ENCODE peak calls at places on chromosomes 12 and 14, in eight cellular contexts. One of them, this sample, is unnamed. For H3K4me1, the result is how much of the 10 kb centered on the place peaks cover.

GRCh38 chr12:111430418-111431353 is 25.0 kb downstream of the SH2B3 start:
- DNase-seq in psoas muscle: no peak
- DNase-seq in breast epithelium: no peak
- DNase-seq in thyroid gland: no peak
- DNase-seq in PC-9: no peak
- DNase-seq in fibroblast of lung: no peak
- DNase-seq in IMR-90: no peak
- DNase-seq in tibial artery: no peak
- DNase-seq in this sample: no peak

GRCh38 chr14:90726656-90727055 is 89.6 kb downstream of the TTC7B start:
- DNase-seq in tibial artery: peak
- DNase-seq in thyroid gland: peak
- DNase-seq in PC-9: peak
- DNase-seq in IMR-90: peak
- DNase-seq in breast epithelium: no peak
- DNase-seq in psoas muscle: peak
- DNase-seq in fibroblast of lung: peak
- DNase-seq in this sample: peak

GRCh38 chr12:132451172-132451835 is 38.6 kb upstream of the FBRSL1 start:
- DNase-seq in fibroblast of lung: no peak
- DNase-seq in PC-9: no peak
- DNase-seq in psoas muscle: no peak
- DNase-seq in tibial artery: no peak
- DNase-seq in IMR-90: no peak
- DNase-seq in breast epithelium: no peak
- DNase-seq in thyroid gland: no peak
- DNase-seq in this sample: no peak

GRCh38 chr12:68977909-68978610 is 45.1 kb upstream of the CPM start:
- DNase-seq in tibial artery: no peak
- DNase-seq in thyroid gland: no peak
- DNase-seq in PC-9: no peak
- DNase-seq in breast epithelium: no peak
- DNase-seq in psoas muscle: no peak
- DNase-seq in IMR-90: no peak
- DNase-seq in fibroblast of lung: no peak
- DNase-seq in this sample: no peak

GRCh38 chr12:6167327-6168280 is 32.6 kb upstream of the CD9 start:
- DNase-seq in breast epithelium: no peak
- DNase-seq in psoas muscle: peak
- DNase-seq in PC-9: peak
- DNase-seq in IMR-90: peak
- DNase-seq in thyroid gland: no peak
- DNase-seq in fibroblast of lung: peak
- DNase-seq in tibial artery: peak
- DNase-seq in this sample: peak

GRCh38 chr14:50830044-50830931 is 674 bp downstream of the NIN start:
- DNase-seq in fibroblast of lung: peak
- DNase-seq in psoas muscle: peak
- DNase-seq in IMR-90: peak
- DNase-seq in PC-9: no peak
- DNase-seq in thyroid gland: peak
- DNase-seq in tibial artery: peak
- DNase-seq in breast epithelium: peak
- DNase-seq in this sample: peak

GRCh38 chr12:103852498-103852992 is 11.5 kb upstream of the NT5DC3 start:
- DNase-seq in PC-9: no peak
- DNase-seq in tibial artery: no peak
- DNase-seq in thyroid gland: no peak
- DNase-seq in fibroblast of lung: peak
- DNase-seq in psoas muscle: no peak
- DNase-seq in IMR-90: peak
- DNase-seq in breast epithelium: no peak
- DNase-seq in this sample: no peak

GRCh38 chr14:69045857-69046351 is 66.8 kb upstream of the ACTN1 start:
- DNase-seq in PC-9: peak
- DNase-seq in fibroblast of lung: peak
- DNase-seq in IMR-90: no peak
- DNase-seq in psoas muscle: no peak
- DNase-seq in breast epithelium: no peak
- DNase-seq in tibial artery: peak
- DNase-seq in thyroid gland: no peak
- DNase-seq in this sample: peak

GRCh38 chr14:95830386-95830785 is 46.2 kb upstream of the TUNAR start:
- DNase-seq in tibial artery: no peak
- DNase-seq in PC-9: no peak
- DNase-seq in IMR-90: no peak
- DNase-seq in thyroid gland: no peak
- DNase-seq in breast epithelium: no peak
- DNase-seq in fibroblast of lung: no peak
- DNase-seq in psoas muscle: no peak
- DNase-seq in this sample: no peak

GRCh38 chr14:94966868-94967267 is 190.5 kb downstream of the DICER1 start:
- DNase-seq in IMR-90: no peak
- DNase-seq in breast epithelium: no peak
- DNase-seq in psoas muscle: no peak
- DNase-seq in fibroblast of lung: no peak
- DNase-seq in thyroid gland: no peak
- DNase-seq in PC-9: no peak
- DNase-seq in tibial artery: no peak
- DNase-seq in this sample: no peak

DNA sequence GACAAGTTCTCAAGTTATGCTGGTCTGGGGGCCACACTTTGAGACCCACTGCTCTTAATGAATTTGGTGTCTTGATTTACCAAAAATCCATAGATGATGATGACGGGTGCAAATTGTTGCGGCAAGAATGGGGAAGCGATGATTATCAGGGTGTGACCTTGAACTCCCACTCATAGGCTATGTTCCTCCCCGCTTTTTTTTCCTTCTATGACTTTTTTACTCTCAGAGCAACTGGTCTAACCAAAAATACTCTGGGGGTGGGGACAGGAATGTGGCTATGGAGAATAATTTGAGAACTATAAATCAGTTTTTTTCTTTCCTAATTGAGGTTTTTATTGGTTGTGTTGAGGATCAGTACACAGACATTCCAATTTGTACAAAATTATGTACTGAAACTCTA is 83.6 kb downstream of the PPFIBP1 start:
- DNase-seq in fibroblast of lung: no peak
- DNase-seq in breast epithelium: no peak
- DNase-seq in IMR-90: no peak
- DNase-seq in psoas muscle: no peak
- DNase-seq in PC-9: no peak
- DNase-seq in tibial artery: no peak
- DNase-seq in thyroid gland: no peak
- DNase-seq in this sample: no peak
- H3K4me1 ChIP-seq in fibroblast of lung: under half
- H3K4me1 ChIP-seq in breast epithelium: under half
- H3K4me1 ChIP-seq in IMR-90: under half
- H3K4me1 ChIP-seq in psoas muscle: under half
- H3K4me1 ChIP-seq in PC-9: under half
- H3K4me1 ChIP-seq in tibial artery: half or more
- H3K4me1 ChIP-seq in thyroid gland: under half
- H3K4me1 ChIP-seq in this sample: under half

DNA sequence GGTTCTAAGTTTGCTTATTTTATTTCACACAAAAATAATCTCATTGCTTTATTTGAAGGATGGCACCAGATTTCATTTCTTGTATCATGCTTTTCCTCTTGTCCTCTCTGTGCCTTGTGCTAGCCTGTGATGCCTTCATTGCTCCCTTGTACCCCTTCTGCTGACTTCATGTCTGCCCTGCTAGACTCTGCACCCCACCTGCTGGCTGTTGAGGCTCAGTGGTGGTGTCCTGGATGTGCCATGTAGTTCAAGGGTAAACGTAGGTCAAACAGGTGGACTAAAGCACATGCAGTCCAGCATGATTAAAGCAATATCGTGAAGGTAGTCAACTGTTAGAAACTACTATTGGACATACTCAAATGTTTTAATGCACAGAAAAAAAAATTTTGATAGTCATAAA is 21.6 kb downstream of the MRPS35 start:
- DNase-seq in psoas muscle: no peak
- DNase-seq in breast epithelium: no peak
- DNase-seq in PC-9: no peak
- DNase-seq in tibial artery: no peak
- DNase-seq in fibroblast of lung: no peak
- DNase-seq in thyroid gland: no peak
- DNase-seq in IMR-90: no peak
- DNase-seq in this sample: no peak
- TF ChIP-seq CTCF in psoas muscle: no peak
- TF ChIP-seq CTCF in breast epithelium: no peak
- TF ChIP-seq CTCF in PC-9: peak
- TF ChIP-seq CTCF in tibial artery: no peak
- TF ChIP-seq CTCF in fibroblast of lung: peak
- TF ChIP-seq CTCF in thyroid gland: no peak
- TF ChIP-seq CTCF in IMR-90: peak
- TF ChIP-seq CTCF in this sample: no peak

DNA sequence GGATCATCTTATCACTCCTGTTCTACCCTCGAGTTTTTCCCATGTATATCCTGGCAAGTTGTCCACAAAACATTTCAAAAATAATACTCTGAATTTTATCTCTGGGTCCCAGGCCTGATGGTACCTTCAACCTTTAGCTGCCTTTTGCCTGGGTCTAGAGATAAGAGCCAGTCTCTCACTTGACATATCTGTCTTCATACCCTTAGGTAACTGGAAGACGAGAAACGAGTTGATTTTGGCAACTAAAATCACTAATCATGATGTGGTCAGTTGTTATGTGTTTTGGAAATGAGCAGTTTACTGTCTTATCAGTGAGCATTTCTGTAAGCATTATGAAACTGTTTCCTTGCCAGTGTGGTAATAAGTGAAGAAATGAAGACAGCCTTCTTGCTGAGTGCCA is 6.3 kb downstream of the RNF10 start:
- DNase-seq in breast epithelium: no peak
- DNase-seq in psoas muscle: no peak
- DNase-seq in IMR-90: peak
- DNase-seq in thyroid gland: no peak
- DNase-seq in fibroblast of lung: peak
- DNase-seq in PC-9: no peak
- DNase-seq in tibial artery: no peak
- DNase-seq in this sample: no peak
- H3K4me1 ChIP-seq in breast epithelium: under half
- H3K4me1 ChIP-seq in psoas muscle: half or more
- H3K4me1 ChIP-seq in IMR-90: under half
- H3K4me1 ChIP-seq in thyroid gland: under half
- H3K4me1 ChIP-seq in fibroblast of lung: under half
- H3K4me1 ChIP-seq in PC-9: under half
- H3K4me1 ChIP-seq in tibial artery: half or more
- H3K4me1 ChIP-seq in this sample: under half

DNA sequence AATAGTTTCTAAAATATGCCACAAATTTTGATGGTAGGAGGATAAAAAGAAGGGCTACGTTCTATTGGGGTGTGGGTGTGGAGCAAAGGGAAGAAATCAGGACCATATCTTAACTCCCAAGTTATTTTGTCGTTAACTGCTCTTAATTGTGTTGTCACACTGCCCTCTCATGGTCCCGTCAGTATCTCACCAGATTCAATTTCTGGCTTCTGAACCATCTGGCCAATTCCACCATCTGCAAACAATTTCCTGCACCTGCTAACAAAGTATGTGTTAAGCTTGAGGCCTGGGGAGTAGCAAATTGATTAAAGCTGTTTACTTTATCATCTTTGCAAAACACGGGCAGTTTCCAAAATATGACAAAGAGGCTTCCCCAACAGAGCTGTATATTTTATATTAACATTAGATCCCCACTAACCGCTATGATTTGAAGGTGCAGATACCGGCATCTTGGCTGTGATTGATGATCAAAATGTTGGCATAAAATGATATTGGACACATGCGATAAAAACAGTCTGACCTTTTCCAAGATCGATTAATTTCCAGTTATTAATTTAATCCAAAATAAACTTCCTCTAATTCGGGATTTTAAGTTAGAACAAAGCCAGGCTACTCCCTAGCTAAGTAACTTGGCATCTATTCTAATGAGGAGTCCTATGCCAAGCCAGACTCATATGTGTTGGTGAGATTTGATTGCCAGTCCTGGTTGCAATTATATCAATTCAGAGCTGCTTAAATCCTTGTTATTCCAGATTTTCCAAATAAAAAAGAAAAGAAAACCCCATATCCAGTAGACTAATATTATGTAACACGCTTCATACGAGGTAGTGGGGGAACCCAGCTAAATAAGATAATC is 6.9 kb upstream of the DNM1L start:
- DNase-seq in psoas muscle: no peak
- DNase-seq in fibroblast of lung: peak
- DNase-seq in IMR-90: peak
- DNase-seq in tibial artery: peak
- DNase-seq in breast epithelium: no peak
- DNase-seq in PC-9: no peak
- DNase-seq in thyroid gland: peak
- DNase-seq in this sample: no peak
- TF ChIP-seq CTCF in psoas muscle: peak
- TF ChIP-seq CTCF in fibroblast of lung: peak
- TF ChIP-seq CTCF in IMR-90: peak
- TF ChIP-seq CTCF in tibial artery: peak
- TF ChIP-seq CTCF in breast epithelium: peak
- TF ChIP-seq CTCF in PC-9: peak
- TF ChIP-seq CTCF in thyroid gland: peak
- TF ChIP-seq CTCF in this sample: peak